ENCODE peak calls at places on chromosomes 3 and 15, in five cellular contexts. Y is transverse colon, A is endothelial cell of umbilical vein, F is stomach, B is Peyer's patch. M is an unnamed sample. For H3K27me3, the result is how much of the 10 kb centered on the place peaks cover.

GRCh38 chr15:38894260-38894948 is 329.8 kb upstream of the RASGRP1 start:
- DNase-seq in Y (no peak), A (peak), F (no peak), B (no peak), M (no peak)

GRCh38 chr3:52787246-52787645 is 7.3 kb upstream of the ITIH3 start:
- DNase-seq in Y (no peak), A (no peak), F (no peak), B (no peak), M (no peak)

GRCh38 chr3:126431103-126431534 is 36.4 kb downstream of the CFAP100 start:
- DNase-seq in Y (no peak), A (no peak), F (peak), B (no peak), M (no peak)

GRCh38 chr3:122786067-122786466 is 7.6 kb downstream of the HSPBAP1 start:
- DNase-seq in Y (no peak), A (no peak), F (no peak), B (no peak), M (no peak)

GRCh38 chr15:40982855-40983254 is 29.6 kb downstream of the CHAC1 start:
- DNase-seq in Y (no peak), A (peak), F (no peak), B (no peak), M (no peak)

GRCh38 chr3:115858995-115859807 is 235.9 kb downstream of the GAP43 start:
- DNase-seq in Y (no peak), A (no peak), F (no peak), B (no peak), M (no peak)

GRCh38 chr3:54939591-54940300 is 11.9 kb upstream of the LRTM1 start:
- DNase-seq in Y (no peak), A (no peak), F (no peak), B (no peak), M (no peak)

GRCh38 chr3:38019658-38020341 is 9.6 kb downstream of the PLCD1 start:
- DNase-seq in Y (peak), A (no peak), F (peak), B (no peak), M (no peak)

GRCh38 chr3:185150561-185150960 is 2.3 kb downstream of the C3orf70 start:
- DNase-seq in Y (no peak), A (no peak), F (no peak), B (no peak), M (no peak)

GRCh38 chr3:187292631-187293513 is 1.3 kb upstream of the MASP1 start:
- DNase-seq in Y (no peak), A (no peak), F (no peak), B (no peak), M (no peak)

GRCh38 chr15:40693904-40694705 is 869 bp upstream of the RAD51 start:
- DNase-seq in Y (no peak), A (no peak), F (no peak), B (no peak), M (peak)

GRCh38 chr3:8503871-8504610 is 2.4 kb downstream of the LMCD1 start:
- DNase-seq in Y (no peak), A (no peak), F (no peak), B (no peak), M (no peak)

GRCh38 chr3:120555661-120556509 is 40.3 kb upstream of the NDUFB4 start:
- DNase-seq in Y (peak), A (no peak), F (peak), B (peak), M (no peak)

GRCh38 chr3:38117163-38117716 is 19.7 kb downstream of the ACAA1 start:
- DNase-seq in Y (peak), A (no peak), F (peak), B (peak), M (peak)

GRCh38 chr15:98311566-98312188 is 336.7 kb upstream of the IGF1R start:
- DNase-seq in Y (peak), A (peak), F (peak), B (peak), M (peak)

GRCh38 chr3:42704136-42704841 is 1.7 kb upstream of the HHATL start:
- DNase-seq in Y (no peak), A (no peak), F (no peak), B (peak), M (no peak)

GRCh38 chr3:12807960-12808359 is 11.5 kb downstream of the CAND2 start:
- DNase-seq in Y (no peak), A (no peak), F (no peak), B (no peak), M (no peak)
- H3K27ac ChIP-seq in Y (no peak), A (no peak), F (no peak), B (no peak), M (no peak)

GRCh38 chr3:14213066-14213774 is 34.6 kb downstream of the LSM3 start:
- DNase-seq in Y (no peak), A (no peak), F (no peak), B (no peak), M (no peak)
- TF ChIP-seq POLR2A in Y (no peak), A (no peak), F (no peak), B (no peak), M (no peak)

GRCh38 chr3:147387550-147388394 is 18.6 kb downstream of the ZIC4 start:
- DNase-seq in Y (no peak), A (no peak), F (no peak), B (no peak), M (no peak)
- H3K27me3 ChIP-seq in Y (half or more), A (half or more), F (half or more), B (half or more), M (half or more)

GRCh38 chr15:100174532-100174931 is 167.2 kb downstream of the ADAMTS17 start:
- DNase-seq in Y (no peak), A (no peak), F (no peak), B (no peak), M (no peak)
- H3K27ac ChIP-seq in Y (peak), A (no peak), F (no peak), B (no peak), M (no peak)

GRCh38 chr3:45151100-45151499 is 4.9 kb upstream of the CDCP1 start:
- DNase-seq in Y (no peak), A (no peak), F (no peak), B (no peak), M (no peak)

GRCh38 chr3:45145223-45145622 is 955 bp downstream of the CDCP1 start:
- DNase-seq in Y (no peak), A (no peak), F (no peak), B (no peak), M (peak)

GRCh38 chr3:45148921-45149320 is 2.7 kb upstream of the CDCP1 start:
- DNase-seq in Y (no peak), A (no peak), F (no peak), B (no peak), M (no peak)

GRCh38 chr3:45143673-45144670 is 2.2 kb downstream of the CDCP1 start:
- DNase-seq in Y (no peak), A (no peak), F (no peak), B (no peak), M (peak)

DNA sequence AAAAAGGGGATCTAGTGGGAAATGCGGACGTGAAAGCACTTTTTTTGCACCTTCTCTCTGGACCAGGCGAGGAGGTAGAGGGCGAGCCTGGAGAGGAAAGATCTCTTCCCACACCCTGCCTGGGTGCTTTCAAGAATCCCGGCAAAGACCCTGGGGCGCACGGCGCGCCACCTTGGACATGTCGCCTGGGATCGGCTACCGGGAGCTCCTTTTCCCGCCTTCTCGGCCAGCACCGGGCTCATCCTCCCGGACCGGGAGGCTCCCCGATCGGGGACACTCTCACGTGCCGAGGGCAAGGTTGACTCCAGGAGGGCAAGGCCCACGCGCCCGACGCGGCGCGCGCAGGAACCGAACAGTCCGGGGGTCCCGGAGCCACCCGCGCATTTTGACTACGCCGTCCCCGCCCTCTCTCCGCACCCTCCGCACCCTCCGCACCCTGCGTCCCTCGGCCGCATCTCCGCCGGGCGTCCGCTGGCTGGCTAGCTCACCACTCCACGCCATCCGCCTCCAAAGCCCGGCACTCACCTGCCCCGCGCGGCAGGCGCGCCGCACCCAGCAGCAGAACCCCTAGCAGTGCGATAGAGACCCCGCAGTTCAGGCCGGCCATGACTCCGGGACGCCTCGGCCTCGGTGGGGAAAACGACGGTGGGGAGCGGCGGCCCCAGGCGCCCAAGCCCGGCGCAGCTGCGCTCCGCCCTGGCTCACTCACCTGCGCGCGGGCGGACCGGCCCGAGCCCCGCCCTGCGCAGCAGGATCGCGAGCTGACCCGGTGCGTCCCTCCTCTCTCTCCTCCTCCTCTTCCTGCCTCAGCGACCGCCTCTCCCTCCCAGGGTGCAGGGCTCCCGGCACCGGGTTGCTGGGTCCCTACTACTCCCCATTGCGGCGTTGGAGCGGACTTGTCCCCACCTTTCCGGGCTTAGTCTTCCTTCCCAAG is at the start of gene CDCP1:
- DNase-seq in Y (peak), A (no peak), F (peak), B (peak), M (peak)
- TF ChIP-seq POLR2A in Y (peak), A (no peak), F (no peak), B (peak), M (no peak)

GRCh38 chr3:23199649-23200048 is 3.5 kb upstream of the UBE2E2 start:
- DNase-seq in Y (no peak), A (no peak), F (no peak), B (no peak), M (no peak)
- H3K27me3 ChIP-seq in Y (under half), A (under half), F (under half), B (under half), M (under half)

GRCh38 chr3:170154569-170155143 is 26.9 kb downstream of the PHC3 start:
- DNase-seq in Y (no peak), A (no peak), F (no peak), B (no peak), M (no peak)
- H3K27ac ChIP-seq in Y (peak), A (no peak), F (no peak), B (peak), M (no peak)

DNA sequence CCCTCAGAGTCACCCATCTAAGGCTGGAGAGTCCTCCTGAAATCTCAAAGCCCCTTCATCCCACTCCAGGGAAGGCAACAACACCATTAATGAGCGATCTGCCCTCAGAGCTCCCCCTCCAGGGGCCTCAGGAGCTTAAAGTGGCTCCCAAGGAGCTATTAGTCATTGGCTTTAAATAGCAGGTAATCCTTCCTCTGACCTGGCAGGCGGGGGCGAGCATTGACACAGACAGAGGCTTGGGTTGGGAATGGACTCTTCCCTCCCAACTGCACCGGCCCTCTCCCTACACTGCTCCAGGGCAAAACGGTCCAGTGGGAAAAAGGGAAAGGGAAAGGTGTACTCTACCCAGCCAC is 1.4 kb downstream of the MFGE8 start:
- DNase-seq in Y (no peak), A (no peak), F (no peak), B (no peak), M (peak)
- TF ChIP-seq POLR2A in Y (no peak), A (no peak), F (no peak), B (no peak), M (no peak)

M was measured in thyroid gland.